ENCODE peak calls at places on chromosomes 13 and 19, in five cellular contexts. B is HCT116, L is PC-3, K is neural progenitor cell, O is GM23338. X is an unnamed sample.

GRCh38 chr13:24694907-24695306 is 14.7 kb downstream of the ATP12A start:
- DNase-seq in K (no peak), B (no peak), O (no peak), L (peak; percentile 55), X (no peak)

GRCh38 chr19:50498219-50499056 is 12.6 kb downstream of the JOSD2 start:
- DNase-seq in O (no peak), K (no peak), B (no peak), L (no peak), X (no peak)

GRCh38 chr19:55082023-55082851 is 6.6 kb downstream of the EPS8L1 start:
- DNase-seq in O (peak; percentile 97), L (peak; percentile 37), K (peak; percentile 72), B (no peak), X (peak; percentile 46)

GRCh38 chr13:79675931-79676658 is 195.1 kb downstream of the NDFIP2 start:
- DNase-seq in B (no peak), O (no peak), L (no peak), K (no peak), X (no peak)

GRCh38 chr19:8336072-8336569 is 6.9 kb downstream of the KANK3 start:
- DNase-seq in L (no peak), B (no peak), K (peak; percentile 29), O (peak; percentile 62), X (no peak)

GRCh38 chr19:56765107-56765506 is 75.4 kb downstream of the PEG3 start:
- DNase-seq in K (no peak), L (no peak), B (no peak), O (no peak), X (peak; percentile 32)

GRCh38 chr19:58003153-58003828 is 671 bp upstream of the ZNF606 start:
- DNase-seq in O (peak; percentile 53), B (no peak), K (no peak), L (no peak), X (peak; percentile 46)

GRCh38 chr19:42040031-42040430 is 30.0 kb downstream of the GRIK5 start:
- DNase-seq in B (no peak), L (no peak), K (no peak), O (no peak), X (no peak)

GRCh38 chr13:49569993-49570689 is 15.2 kb downstream of the RCBTB1 start:
- DNase-seq in B (no peak), L (peak; percentile 87), K (no peak), O (no peak), X (peak; percentile 3)

GRCh38 chr19:42850981-42851717 is 28.4 kb downstream of the PSG1 start:
- DNase-seq in O (no peak), B (peak; percentile 18), K (no peak), L (peak; percentile 92), X (peak; percentile 98)

GRCh38 chr13:30504081-30504480 is 38.3 kb upstream of the HMGB1 start:
- DNase-seq in L (no peak), K (no peak), O (no peak), B (no peak), X (peak; percentile 13)

GRCh38 chr19:1491114-1491848 is at the start of gene REEP6:
- DNase-seq in O (no peak), K (no peak), B (no peak), L (no peak), X (no peak)

GRCh38 chr13:99991806-99992242 is 10.2 kb downstream of the ZIC2 start:
- DNase-seq in O (peak; percentile 69), B (no peak), K (peak; percentile 83), L (no peak), X (no peak)

GRCh38 chr13:114213980-114214379 is 20.7 kb upstream of the CDC16 start:
- DNase-seq in B (no peak), L (no peak), O (no peak), K (no peak), X (no peak)

GRCh38 chr19:48221628-48222027 is 34.1 kb downstream of the CARD8 start:
- DNase-seq in B (no peak), K (no peak), L (no peak), O (no peak), X (no peak)

GRCh38 chr19:12884926-12885748 is 1.9 kb downstream of the KLF1 start:
- DNase-seq in B (no peak), K (peak; percentile 87), L (peak; percentile 70), O (peak; percentile 100), X (peak; percentile 75)

GRCh38 chr19:42114412-42114811 is 17.8 kb downstream of the POU2F2 start:
- DNase-seq in K (no peak), O (peak; percentile 51), L (no peak), B (no peak), X (no peak)

GRCh38 chr19:47109541-47110375 is 3.8 kb downstream of the ZC3H4 start:
- DNase-seq in B (no peak), L (peak; percentile 14), K (no peak), O (peak; percentile 52), X (peak; percentile 60)

GRCh38 chr19:56144396-56144795 is 3.3 kb downstream of the ZNF444 start:
- DNase-seq in O (no peak), K (no peak), L (no peak), B (no peak), X (no peak)

GRCh38 chr19:13707901-13708300 is 56.4 kb upstream of the MRI1 start:
- DNase-seq in O (no peak), K (no peak), B (no peak), L (no peak), X (no peak)

DNA sequence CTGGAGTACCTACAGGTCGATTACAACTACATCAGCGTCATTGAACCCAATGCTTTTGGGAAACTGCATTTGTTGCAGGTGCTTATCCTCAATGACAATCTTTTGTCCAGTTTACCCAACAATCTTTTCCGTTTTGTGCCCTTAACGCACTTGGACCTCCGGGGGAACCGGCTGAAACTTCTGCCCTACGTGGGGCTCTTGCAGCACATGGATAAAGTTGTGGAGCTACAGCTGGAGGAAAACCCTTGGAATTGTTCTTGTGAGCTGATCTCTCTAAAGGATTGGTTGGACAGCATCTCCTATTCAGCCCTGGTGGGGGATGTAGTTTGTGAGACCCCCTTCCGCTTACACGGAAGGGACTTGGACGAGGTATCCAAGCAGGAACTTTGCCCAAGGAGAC is 4.7 kb downstream of the SLITRK5 start:
- DNase-seq in B (no peak), K (no peak), O (no peak), L (no peak), X (no peak)
- TF ChIP-seq EZH2 in B (no peak), K (no peak), O (peak; percentile 35), L (no peak), X (no peak)

GRCh38 chr19:23772668-23773063 is 14.0 kb upstream of the ZNF681 start:
- DNase-seq in L (peak; percentile 69), B (no peak), O (no peak), K (no peak), X (no peak)
- TF ChIP-seq EZH2phosphoT487 in L (no peak), B (no peak), O (no peak), K (no peak), X (no peak)

GRCh38 chr13:27925220-27925991 is 5.6 kb downstream of the PDX1 start:
- DNase-seq in K (no peak), O (no peak), B (no peak), L (no peak), X (no peak)
- TF ChIP-seq EZH2 in K (no peak), O (peak; percentile 96), B (no peak), L (no peak), X (peak; percentile 26)

GRCh38 chr13:26651234-26651633 is 93.8 kb downstream of the WASF3 start:
- DNase-seq in K (no peak), B (no peak), O (no peak), L (no peak), X (peak; percentile 8)

DNA sequence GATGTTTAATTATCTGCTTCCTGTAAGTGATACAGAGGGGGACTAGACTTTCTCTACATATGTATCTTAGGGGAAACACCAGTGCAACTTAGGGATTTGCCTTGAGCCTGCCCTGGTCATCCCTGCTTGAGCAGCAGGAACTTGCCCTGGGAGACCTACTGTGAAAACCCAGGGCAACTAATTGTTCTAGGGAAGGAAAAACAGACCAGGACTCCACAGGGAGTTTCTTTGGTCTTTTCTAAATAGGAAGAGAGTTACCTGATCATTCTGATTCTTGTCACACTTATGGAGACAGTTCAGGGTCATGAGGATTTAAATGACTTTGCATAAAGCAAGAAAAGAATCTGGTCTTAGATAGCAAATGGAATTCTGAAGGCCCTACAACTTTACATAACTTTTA is 89.1 kb downstream of the WASF3 start:
- DNase-seq in B (no peak), O (peak; percentile 71), K (peak; percentile 11), L (no peak), X (no peak)
- TF ChIP-seq EZH2phosphoT487 in B (no peak), O (no peak), K (no peak), L (no peak), X (no peak)

DNA sequence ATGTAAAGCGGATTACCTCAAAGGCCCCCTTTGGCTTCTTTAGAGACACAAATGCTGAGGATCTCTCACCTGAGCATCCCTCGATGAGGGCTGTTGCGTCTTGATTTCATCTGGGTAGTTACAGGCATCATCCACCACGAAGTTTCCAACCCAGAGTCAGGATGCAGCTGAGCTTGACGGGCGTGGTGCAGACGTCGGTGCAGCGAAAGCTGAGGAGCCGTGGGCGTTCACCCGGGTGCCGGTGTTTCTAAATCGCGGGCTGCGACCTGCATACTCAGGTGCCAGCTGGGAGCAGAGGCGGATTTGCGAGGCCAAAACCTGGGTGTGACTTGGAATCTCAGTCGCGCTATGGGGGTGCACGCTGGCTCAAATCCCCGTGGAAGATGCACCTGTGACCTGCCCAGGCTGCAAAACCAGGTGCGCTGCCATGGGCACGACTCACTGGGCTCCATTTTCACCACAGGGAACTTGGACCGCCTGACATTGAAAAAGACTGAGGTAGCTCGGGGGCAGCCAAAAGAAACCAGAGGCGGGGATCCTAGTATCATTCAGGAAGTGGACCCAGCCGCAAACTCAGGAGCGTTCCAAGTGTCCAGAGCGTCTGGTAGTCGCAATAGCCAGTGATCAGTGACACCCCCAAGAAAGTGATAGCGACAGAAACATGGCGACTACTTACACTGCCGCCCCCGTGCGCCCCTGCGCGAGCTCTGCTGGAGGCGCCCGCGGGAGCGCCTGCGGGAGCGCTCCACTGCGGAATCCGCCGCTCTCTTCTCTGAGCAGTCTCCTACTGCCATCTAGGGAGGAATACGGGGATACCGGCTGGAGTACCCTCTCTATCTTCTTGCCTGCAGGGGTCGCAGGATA is 36.4 kb upstream of the IGFL4 start:
- DNase-seq in B (peak; percentile 82), K (peak; percentile 94), L (peak; percentile 81), O (peak; percentile 97), X (peak; percentile 90)
- TF ChIP-seq EZH2 in B (peak; percentile 41), K (peak; percentile 62), L (peak; percentile 23), O (peak; percentile 29), X (no peak)

DNA sequence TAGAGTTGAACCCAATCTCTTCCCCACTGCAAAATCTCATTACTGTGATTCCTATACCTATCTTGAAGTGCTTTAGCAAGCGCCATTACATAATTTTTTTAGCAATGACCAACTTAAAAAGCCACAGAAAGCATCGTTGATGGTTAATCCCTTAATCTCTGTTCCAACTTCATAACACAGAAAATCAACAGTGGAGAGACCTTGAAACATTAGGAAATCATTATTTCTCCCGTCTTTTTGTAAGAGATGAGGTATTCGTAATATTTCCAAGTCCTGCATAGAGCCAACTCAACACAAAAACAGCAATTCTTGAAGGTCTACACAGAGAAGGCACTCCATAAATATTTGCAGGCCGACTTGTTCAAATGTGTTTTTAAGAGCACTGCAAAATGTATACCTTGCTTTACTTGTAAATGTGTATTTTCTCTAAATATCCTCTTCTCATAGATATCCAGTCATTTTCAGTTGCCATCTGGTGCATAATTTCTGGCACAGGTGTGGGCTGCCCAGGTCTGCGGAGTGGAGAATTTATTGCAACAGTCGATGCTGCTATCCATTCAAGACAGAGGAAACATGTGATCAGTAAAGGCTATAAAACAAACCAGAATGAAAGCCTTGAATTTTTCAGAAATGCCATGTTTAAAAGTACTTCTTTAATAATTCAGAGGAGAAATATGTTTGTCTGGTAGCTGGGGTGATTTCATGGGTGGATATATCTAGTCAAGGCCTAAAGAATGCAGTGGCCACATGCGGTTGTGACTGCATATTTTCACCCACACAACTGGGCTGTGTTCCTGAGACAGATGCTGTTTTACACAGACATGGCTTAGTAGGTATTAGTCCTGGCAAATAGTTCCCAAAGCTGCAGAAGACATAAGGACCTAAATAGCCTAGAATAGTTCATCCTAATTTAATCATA is 234.3 kb upstream of the STARD13 start:
- DNase-seq in L (no peak), O (no peak), K (no peak), B (no peak), X (peak; percentile 94)
- TF ChIP-seq EZH2phosphoT487 in L (no peak), O (no peak), K (no peak), B (no peak), X (no peak)

X was measured in GM23248.